ENCODE peak calls at places on chromosomes 3 and 15, in seven cellular contexts. L is esophagus squamous epithelium, E is IMR-90, M is body of pancreas, Q is AG09309, S is brain microvascular endothelial cell, Z is MM.1S. A is an unnamed sample.

GRCh38 chr15:32877620-32878019 is 159.8 kb downstream of the GREM1 start:
- DNase-seq in E (no peak), S (no peak), L (no peak), Q (no peak), M (no peak), Z (no peak), A (no peak)

GRCh38 chr15:29636140-29636539 is 186.1 kb downstream of the TJP1 start:
- DNase-seq in Z (no peak), L (no peak), Q (no peak), E (no peak), S (no peak), M (peak), A (no peak)

GRCh38 chr15:38608682-38609081 is 44.1 kb upstream of the RASGRP1 start:
- DNase-seq in M (no peak), E (no peak), S (no peak), Q (no peak), L (no peak), Z (no peak), A (no peak)

GRCh38 chr15:99435138-99435695 is 130.6 kb upstream of the MEF2A start:
- DNase-seq in Q (no peak), L (no peak), M (peak), Z (no peak), S (no peak), E (no peak), A (no peak)

GRCh38 chr15:65305144-65305758 is 774 bp downstream of the RNU5B-1 start:
- DNase-seq in L (no peak), Z (no peak), M (no peak), Q (no peak), S (no peak), E (no peak), A (no peak)

GRCh38 chr3:47176582-47176981 is 12.7 kb upstream of the SETD2 start:
- DNase-seq in Q (no peak), S (no peak), E (no peak), M (no peak), L (no peak), Z (no peak), A (no peak)

GRCh38 chr3:113218679-113219040 is 7.3 kb downstream of the BOC start:
- DNase-seq in Z (no peak), L (no peak), M (no peak), S (no peak), E (no peak), Q (no peak), A (no peak)

GRCh38 chr3:171453175-171453868 is 6.9 kb downstream of the TNIK start:
- DNase-seq in M (no peak), Q (no peak), S (no peak), L (no peak), E (no peak), Z (no peak), A (no peak)

GRCh38 chr15:66780172-66780972 is 78.3 kb downstream of the SMAD6 start:
- DNase-seq in M (no peak), Q (no peak), S (peak), E (peak), L (no peak), Z (no peak), A (no peak)

GRCh38 chr3:46862689-46863020 is 589 bp downstream of the MYL3 start:
- DNase-seq in E (no peak), S (no peak), Q (no peak), L (no peak), M (no peak), Z (no peak), A (no peak)

GRCh38 chr3:132180337-132180791 is 136.8 kb upstream of the ACP3 start:
- DNase-seq in Q (peak), M (no peak), E (peak), L (no peak), S (peak), Z (peak), A (peak)

GRCh38 chr15:63332367-63333078 is 49.1 kb downstream of the CA12 start:
- DNase-seq in L (no peak), Q (peak), S (peak), E (peak), Z (no peak), M (no peak), A (no peak)

GRCh38 chr3:13045904-13046568 is 27.2 kb downstream of the IQSEC1 start:
- DNase-seq in Q (no peak), Z (no peak), L (no peak), E (no peak), M (peak), S (no peak), A (peak)

GRCh38 chr15:86213888-86214287 is 134.2 kb downstream of the AGBL1 start:
- DNase-seq in E (no peak), M (no peak), L (no peak), Q (no peak), Z (no peak), S (no peak), A (no peak)

GRCh38 chr3:156918746-156919145 is 92.6 kb downstream of the LEKR1 start:
- DNase-seq in S (no peak), M (no peak), Z (no peak), L (no peak), E (no peak), Q (no peak), A (no peak)

GRCh38 chr3:152617609-152618008 is 217.3 kb upstream of the P2RY1 start:
- DNase-seq in Q (no peak), E (no peak), M (no peak), Z (no peak), L (no peak), S (no peak), A (no peak)

GRCh38 chr15:82942691-82943090 is 9.8 kb downstream of the HOMER2 start:
- DNase-seq in E (no peak), S (no peak), Z (no peak), Q (peak), M (peak), L (no peak), A (no peak)

GRCh38 chr3:55408193-55408826 is 78.8 kb downstream of the WNT5A start:
- DNase-seq in M (no peak), S (no peak), L (no peak), Z (no peak), E (peak), Q (no peak), A (no peak)

GRCh38 chr15:29920515-29920914 is 98.2 kb upstream of the TJP1 start:
- DNase-seq in L (no peak), M (peak), Q (no peak), Z (no peak), S (no peak), E (peak), A (no peak)

GRCh38 chr3:66577804-66578203 is 77.0 kb upstream of the LRIG1 start:
- DNase-seq in Z (no peak), E (no peak), Q (no peak), L (no peak), M (no peak), S (no peak), A (no peak)

GRCh38 chr3:161413127-161413854 is 42.0 kb upstream of the SPTSSB start:
- DNase-seq in M (peak), Z (peak), L (no peak), E (peak), Q (no peak), S (peak), A (no peak)

GRCh38 chr3:61808526-61808925 is 247.2 kb downstream of the PTPRG start:
- DNase-seq in S (no peak), L (no peak), E (no peak), Z (no peak), M (peak), Q (no peak), A (no peak)

GRCh38 chr3:86985427-86985826 is 5.5 kb downstream of the VGLL3 start:
- DNase-seq in E (no peak), Q (no peak), Z (no peak), M (no peak), L (no peak), S (no peak), A (no peak)

DNA sequence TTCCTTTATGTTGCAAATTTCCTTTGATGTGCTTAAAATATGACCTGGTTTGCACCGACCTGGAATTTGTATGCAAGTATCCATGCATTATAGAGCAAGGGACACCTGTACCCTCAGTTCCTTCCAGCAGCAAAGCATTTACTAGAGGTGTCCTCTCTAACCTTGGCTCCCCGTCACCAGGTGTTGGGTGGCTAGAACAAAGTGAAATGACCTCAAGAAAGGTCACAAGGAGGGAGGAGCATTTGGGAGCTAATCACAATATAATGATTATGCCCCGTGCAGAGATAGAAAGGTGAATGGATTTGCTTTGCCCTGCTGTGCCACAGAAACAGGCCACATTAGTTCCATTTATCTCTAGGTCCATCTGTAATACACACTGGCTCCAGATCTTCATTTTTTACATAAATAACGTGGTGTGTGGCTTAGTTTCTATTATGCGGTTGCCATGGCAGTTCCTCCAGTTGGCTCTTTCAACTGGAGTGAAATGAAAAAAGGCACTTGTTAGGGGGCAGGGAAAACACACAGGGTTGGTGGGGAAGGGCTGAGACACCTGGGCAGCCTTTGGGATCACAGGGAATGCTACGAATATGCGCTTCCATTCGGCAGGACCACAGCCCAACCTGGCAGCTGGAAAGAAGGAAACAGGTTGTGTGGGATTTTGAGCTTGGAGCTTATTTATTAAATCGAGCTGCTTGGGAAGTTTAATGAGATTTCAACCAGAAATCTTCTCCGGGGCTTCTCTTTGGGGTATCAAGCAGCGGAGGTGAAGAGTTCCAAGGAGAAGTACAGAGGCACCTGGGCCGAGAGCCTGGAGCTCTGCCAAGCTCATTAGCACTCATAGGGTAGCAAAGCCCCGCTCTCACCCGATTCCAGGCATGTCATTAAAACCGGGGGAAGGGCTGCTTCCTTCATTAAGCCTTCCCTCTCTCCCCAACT is 233.5 kb upstream of the ST8SIA2 start:
- DNase-seq in E (no peak), M (no peak), Z (no peak), Q (no peak), S (no peak), L (no peak), A (no peak)
- H3K4me3 ChIP-seq in E (no peak), M (no peak), Z (no peak), Q (no peak), S (no peak), L (no peak), A (no peak)

DNA sequence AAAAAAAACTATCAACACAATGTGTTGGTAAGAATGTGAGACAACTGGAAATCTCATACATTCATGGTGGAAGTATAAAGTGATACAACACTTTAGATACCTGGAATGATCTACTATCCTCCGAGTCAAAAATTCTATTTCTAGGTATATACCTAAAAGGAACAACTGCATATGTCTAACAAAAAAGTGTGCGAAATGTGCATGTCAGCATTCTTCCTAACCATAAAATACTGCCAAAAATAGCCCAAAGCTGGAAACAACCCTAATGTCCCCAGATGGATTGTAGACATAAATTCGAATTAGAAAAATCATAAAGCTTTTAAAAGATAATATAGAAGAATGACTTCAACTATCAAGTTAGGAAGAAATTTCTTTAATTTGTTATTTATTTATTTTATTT is 51.2 kb upstream of the FGF12 start:
- DNase-seq in E (no peak), Z (no peak), L (no peak), Q (no peak), S (no peak), M (no peak), A (no peak)
- TF ChIP-seq CTCF in E (no peak), Z (no peak), L (no peak), Q (no peak), S (no peak), M (no peak), A (no peak)

DNA sequence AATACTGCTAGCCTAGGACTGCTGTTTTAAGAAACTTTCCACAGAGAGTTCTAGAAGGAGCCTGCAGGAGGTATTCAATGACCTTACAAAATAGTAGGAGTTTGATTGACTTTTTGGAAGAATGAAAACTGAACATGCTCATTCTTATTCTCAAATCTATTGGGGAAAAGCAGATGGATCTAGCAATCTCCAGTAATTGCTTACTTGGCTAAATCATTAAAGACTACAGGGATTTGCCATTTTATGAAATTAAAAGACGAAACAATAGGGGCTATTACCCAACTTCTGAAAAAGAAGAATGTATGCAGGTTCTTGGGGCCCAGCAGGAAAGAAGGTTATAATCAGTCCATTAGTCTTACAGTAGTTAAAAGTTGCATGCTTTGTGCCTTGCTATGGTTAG is 29.9 kb upstream of the PEX5L start:
- DNase-seq in Q (no peak), L (no peak), Z (no peak), M (no peak), S (no peak), E (no peak), A (no peak)
- H3K4me3 ChIP-seq in Q (no peak), L (no peak), Z (no peak), M (no peak), S (no peak), E (no peak), A (no peak)

GRCh38 chr3:40104441-40104840 is 205.1 kb upstream of the EIF1B start:
- DNase-seq in S (no peak), Z (peak), E (no peak), M (no peak), Q (no peak), L (no peak), A (no peak)

GRCh38 chr3:40108643-40109042 is 200.9 kb upstream of the EIF1B start:
- DNase-seq in Q (no peak), Z (no peak), E (no peak), S (no peak), M (no peak), L (no peak), A (no peak)

GRCh38 chr3:40109641-40110490 is 199.6 kb upstream of the EIF1B start:
- DNase-seq in Q (no peak), Z (no peak), S (no peak), L (no peak), E (no peak), M (no peak), A (no peak)
- TF ChIP-seq CTCF in Q (peak), Z (no peak), S (peak), L (no peak), E (no peak), M (peak), A (no peak)

DNA sequence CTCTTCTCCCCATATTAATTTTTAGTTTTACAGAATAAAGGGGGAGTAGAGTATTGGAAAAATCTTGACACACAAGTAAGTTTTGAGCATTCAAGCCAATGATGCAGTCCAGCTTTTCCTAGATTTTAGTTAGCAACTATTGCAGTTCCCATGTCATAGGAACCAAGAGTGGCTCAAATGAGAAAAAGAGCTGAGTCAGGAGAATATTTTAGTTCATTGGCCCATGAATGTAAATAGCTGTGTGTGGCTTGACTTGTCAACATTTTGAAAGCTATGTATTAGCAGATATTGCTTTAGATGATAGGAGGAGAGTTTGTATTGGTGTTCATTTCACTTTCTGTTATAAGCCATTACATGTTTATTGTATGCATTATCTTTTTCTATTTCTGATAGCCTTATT is 853.7 kb downstream of the PLOD2 start:
- DNase-seq in E (no peak), Q (no peak), M (no peak), S (no peak), L (no peak), Z (no peak), A (no peak)
- H3K4me3 ChIP-seq in E (no peak), Q (no peak), M (no peak), S (no peak), L (no peak), Z (no peak), A (no peak)

DNA sequence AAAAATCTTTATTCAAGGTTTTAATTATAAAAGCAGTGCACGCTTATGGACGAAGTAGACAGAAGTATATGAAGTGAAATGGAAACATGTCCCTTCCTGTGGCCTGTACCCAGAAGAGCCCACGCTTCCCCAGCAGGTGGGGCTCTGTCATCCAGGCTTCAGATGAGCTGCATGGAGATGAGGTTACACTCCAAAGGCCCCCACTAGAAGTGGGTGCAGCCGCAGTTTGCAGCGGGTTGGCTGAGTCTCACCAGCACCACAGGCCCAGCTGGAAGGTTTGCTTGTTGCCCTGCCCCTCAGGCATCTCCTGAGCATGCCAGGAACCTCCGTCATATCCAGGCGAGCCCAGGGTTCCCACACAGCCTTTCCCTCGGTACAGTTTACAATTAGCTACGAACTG is 33.1 kb downstream of the PRR20G start:
- DNase-seq in Q (no peak), L (no peak), E (no peak), Z (peak), S (no peak), M (no peak), A (no peak)
- TF ChIP-seq CTCF in Q (peak), L (no peak), E (peak), Z (peak), S (peak), M (no peak), A (peak)

GRCh38 chr15:50886139-50886467 is 22.4 kb upstream of the AP4E1 start:
- DNase-seq in L (no peak), Z (no peak), E (no peak), Q (no peak), M (no peak), S (no peak), A (no peak)

GRCh38 chr15:50889589-50889988 is 18.9 kb upstream of the AP4E1 start:
- DNase-seq in S (no peak), M (no peak), L (no peak), E (no peak), Q (no peak), Z (no peak), A (no peak)

GRCh38 chr15:50884583-50884982 is 23.9 kb upstream of the AP4E1 start:
- DNase-seq in S (peak), E (peak), M (no peak), L (no peak), Z (no peak), Q (peak), A (no peak)

GRCh38 chr15:50888054-50888453 is 20.4 kb upstream of the AP4E1 start:
- DNase-seq in M (no peak), Z (no peak), E (peak), S (peak), L (no peak), Q (no peak), A (no peak)

GRCh38 chr15:50886611-50887350 is 21.7 kb upstream of the AP4E1 start:
- DNase-seq in E (no peak), L (no peak), Q (no peak), M (no peak), Z (no peak), S (no peak), A (no peak)
- H3K4me3 ChIP-seq in E (no peak), L (no peak), Q (no peak), M (no peak), Z (no peak), S (no peak), A (no peak)

A was measured in GM12864.